ENCODE peak calls at places on chromosome 14, in four cellular contexts. E is HepG2, T is HCT116, S is H1. R is an unnamed sample. For H3K9me3, the result is how much of the 10 kb centered on the place peaks cover.

GRCh38 chr14:35534130-35534883 is at the start of gene INSM2:
- DNase-seq in T (no peak), S (no peak), E (no peak), R (no peak)

GRCh38 chr14:98173291-98173690 is 1098.7 kb downstream of the BCL11B start:
- DNase-seq in S (no peak), E (no peak), T (no peak), R (peak)

GRCh38 chr14:95023886-95024285 is 133.4 kb downstream of the DICER1 start:
- DNase-seq in S (no peak), E (no peak), T (no peak), R (no peak)

GRCh38 chr14:80271389-80271788 is 60.1 kb upstream of the DIO2 start:
- DNase-seq in E (no peak), T (no peak), S (no peak), R (no peak)

GRCh38 chr14:88879016-88879415 is 54.6 kb downstream of the TTC8 start:
- DNase-seq in T (no peak), E (no peak), S (no peak), R (no peak)

GRCh38 chr14:96166475-96167223 is 38.0 kb upstream of the BDKRB2 start:
- DNase-seq in E (no peak), T (no peak), S (no peak), R (no peak)

GRCh38 chr14:89681086-89682018 is 264.3 kb upstream of the FOXN3 start:
- DNase-seq in T (no peak), E (no peak), S (no peak), R (no peak)

GRCh38 chr14:95098984-95099599 is 58.2 kb downstream of the DICER1 start:
- DNase-seq in S (no peak), T (peak), E (peak), R (peak)

GRCh38 chr14:24311837-24312615 is 724 bp downstream of the LTB4R start:
- DNase-seq in T (no peak), E (no peak), S (no peak), R (no peak)

GRCh38 chr14:24514209-24514608 is 6.1 kb upstream of the CMA1 start:
- DNase-seq in S (no peak), E (no peak), T (no peak), R (no peak)

GRCh38 chr14:52314521-52315354 is 626 bp downstream of the PTGER2 start:
- DNase-seq in E (no peak), S (peak), T (no peak), R (no peak)

GRCh38 chr14:26925876-26926584 is 328.2 kb upstream of the NOVA1 start:
- DNase-seq in T (no peak), S (peak), E (no peak), R (no peak)

GRCh38 chr14:102986810-102987579 is 64.5 kb downstream of the AMN start:
- DNase-seq in S (no peak), T (no peak), E (peak), R (no peak)

GRCh38 chr14:73909681-73910080 is 23.0 kb downstream of the ZNF410 start:
- DNase-seq in E (no peak), T (no peak), S (no peak), R (no peak)

GRCh38 chr14:41607119-41607785 is 576 bp downstream of the LRFN5 start:
- DNase-seq in T (no peak), E (no peak), S (peak), R (no peak)

GRCh38 chr14:91125801-91126200 is 11.9 kb downstream of the DGLUCY start:
- DNase-seq in T (no peak), E (no peak), S (no peak), R (no peak)

GRCh38 chr14:97185186-97185585 is 388.0 kb downstream of the VRK1 start:
- DNase-seq in S (peak), E (no peak), T (no peak), R (no peak)

GRCh38 chr14:72965249-72965648 is 39.0 kb downstream of the DCAF4 start:
- DNase-seq in E (peak), S (no peak), T (no peak), R (no peak)

GRCh38 chr14:37253905-37254304 is 56.2 kb downstream of the MIPOL1 start:
- DNase-seq in E (no peak), T (no peak), S (no peak), R (no peak)

GRCh38 chr14:61751475-61751989 is 10.7 kb upstream of the SNAPC1 start:
- DNase-seq in T (no peak), E (no peak), S (no peak), R (no peak)

GRCh38 chr14:75985618-75986438 is at the start of gene IFT43:
- DNase-seq in E (no peak), T (peak), S (peak), R (no peak)

GRCh38 chr14:89856871-89857345 is 97.6 kb downstream of the EFCAB11 start:
- DNase-seq in T (no peak), S (peak), E (no peak), R (no peak)

GRCh38 chr14:95211721-95212504 is 54.6 kb upstream of the DICER1 start:
- DNase-seq in E (no peak), S (no peak), T (no peak), R (no peak)

GRCh38 chr14:50139192-50139591 is 22.8 kb upstream of the VCPKMT start:
- DNase-seq in S (no peak), E (no peak), T (no peak), R (peak)

GRCh38 chr14:47278233-47278842 is 397.1 kb downstream of the MDGA2 start:
- DNase-seq in E (peak), T (peak), S (peak), R (peak)

GRCh38 chr14:87816421-87816820 is 176.6 kb downstream of the GALC start:
- DNase-seq in S (no peak), E (no peak), T (no peak), R (no peak)

GRCh38 chr14:103023881-103024473 is 33.4 kb downstream of the CDC42BPB start:
- DNase-seq in T (no peak), S (no peak), E (no peak), R (no peak)

GRCh38 chr14:95679148-95679547 is 7.1 kb upstream of the TCL1B start:
- DNase-seq in E (no peak), S (no peak), T (no peak), R (no peak)

GRCh38 chr14:53542692-53543091 is 389.6 kb upstream of the DDHD1 start:
- DNase-seq in T (no peak), E (peak), S (no peak), R (no peak)

GRCh38 chr14:21923820-21924219 is 250.2 kb upstream of the OR4E1 start:
- DNase-seq in E (no peak), T (no peak), S (no peak), R (no peak)

GRCh38 chr14:42421377-42422078 is 814.9 kb downstream of the LRFN5 start:
- DNase-seq in E (no peak), T (no peak), S (no peak), R (no peak)

DNA sequence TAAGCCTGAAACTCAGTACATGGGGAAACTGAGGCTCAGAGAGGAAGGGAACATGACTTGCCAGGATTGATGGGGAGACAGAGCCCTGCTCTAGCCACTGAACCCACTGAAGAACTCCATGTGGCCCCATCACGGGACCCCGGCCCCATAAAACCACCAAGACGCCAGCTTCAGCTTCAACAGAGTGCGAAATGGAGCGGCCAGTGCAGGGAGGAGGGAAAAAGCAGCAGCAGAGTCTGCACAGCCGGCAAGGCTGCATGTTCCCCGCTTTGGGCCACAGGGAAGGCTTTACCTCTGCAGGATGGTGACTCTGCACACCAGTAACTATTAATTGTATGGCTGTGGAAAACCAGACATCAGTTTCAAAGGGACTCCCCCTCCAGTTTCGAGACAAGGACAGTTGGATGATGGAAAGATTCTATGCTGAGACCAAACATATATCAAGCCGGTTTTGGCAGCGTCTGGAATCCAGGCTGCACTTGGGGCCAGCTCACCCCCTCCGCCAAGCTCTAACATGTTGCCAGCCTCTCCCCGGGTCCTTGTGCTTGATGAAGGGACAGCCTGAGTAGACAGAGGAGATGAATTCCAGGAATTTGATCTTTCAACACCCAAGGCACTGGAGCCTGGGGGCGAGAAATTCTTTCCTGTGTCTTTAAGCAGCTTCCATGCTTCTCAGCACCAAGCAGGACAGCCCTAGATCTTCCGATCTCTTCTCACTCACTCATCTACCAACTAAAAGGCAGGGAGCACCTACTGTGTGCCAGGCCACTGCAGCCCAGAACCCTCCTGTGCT is 55.7 kb upstream of the BCL11B start:
- DNase-seq in T (no peak), S (peak), E (no peak), R (peak)
- TF ChIP-seq YY1 in T (no peak), S (no peak), E (no peak), R (no peak)

GRCh38 chr14:77310041-77310440 is 10.6 kb downstream of the POMT2 start:
- DNase-seq in S (no peak), E (no peak), T (no peak), R (no peak)
- H3K9me3 ChIP-seq in S (under half), E (under half), T (under half), R (under half)

GRCh38 chr14:104423224-104423681 is 156.3 kb upstream of the C14orf180 start:
- DNase-seq in T (no peak), E (no peak), S (peak), R (no peak)
- TF ChIP-seq ZNF274 in T (no peak), E (no peak), S (no peak), R (no peak)

DNA sequence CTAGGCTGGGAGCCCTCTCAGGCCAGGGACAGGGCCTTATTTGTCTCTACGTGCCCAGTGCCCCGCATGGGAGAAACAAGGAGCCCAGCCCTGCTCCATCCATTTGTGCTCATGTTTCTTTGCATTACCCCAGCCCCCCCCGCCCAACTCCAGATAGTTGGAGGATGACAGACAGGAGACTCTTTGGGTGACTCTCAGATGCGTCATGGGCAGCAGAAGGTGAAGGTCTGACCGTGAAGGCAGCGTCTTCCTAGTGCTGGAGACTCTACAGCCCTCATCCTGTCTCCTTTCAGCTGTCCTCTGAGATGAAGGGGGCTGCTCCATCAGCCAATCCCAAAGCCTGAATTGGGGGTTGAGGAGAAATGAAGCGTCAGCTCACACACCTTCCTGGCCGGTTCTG is 283 bp upstream of the PSMB11 start:
- DNase-seq in T (no peak), S (no peak), E (no peak), R (no peak)
- TF ChIP-seq YY1 in T (no peak), S (no peak), E (no peak), R (no peak)

DNA sequence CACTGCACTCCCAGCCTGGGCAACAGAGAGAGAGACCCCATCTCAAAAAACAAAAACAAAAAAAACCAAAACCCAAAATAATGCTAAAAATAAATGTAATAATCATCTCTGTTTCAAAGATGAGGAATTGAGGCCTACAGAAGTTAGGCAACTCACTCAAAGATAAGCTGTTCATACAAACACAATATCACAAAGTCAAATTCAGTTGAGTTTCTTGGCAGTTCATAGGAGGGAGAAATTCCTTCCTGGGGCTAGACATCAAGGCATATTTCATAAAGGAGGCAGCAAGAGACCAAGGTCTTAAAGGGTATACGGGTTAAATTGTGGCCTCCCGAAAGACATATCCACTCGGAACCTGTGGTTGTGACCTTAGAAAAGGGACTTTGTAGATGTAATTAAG is 8.7 kb upstream of the TBPL2 start:
- DNase-seq in T (no peak), E (no peak), S (no peak), R (no peak)
- H3K9me3 ChIP-seq in T (under half), E (under half), S (under half), R (under half)

DNA sequence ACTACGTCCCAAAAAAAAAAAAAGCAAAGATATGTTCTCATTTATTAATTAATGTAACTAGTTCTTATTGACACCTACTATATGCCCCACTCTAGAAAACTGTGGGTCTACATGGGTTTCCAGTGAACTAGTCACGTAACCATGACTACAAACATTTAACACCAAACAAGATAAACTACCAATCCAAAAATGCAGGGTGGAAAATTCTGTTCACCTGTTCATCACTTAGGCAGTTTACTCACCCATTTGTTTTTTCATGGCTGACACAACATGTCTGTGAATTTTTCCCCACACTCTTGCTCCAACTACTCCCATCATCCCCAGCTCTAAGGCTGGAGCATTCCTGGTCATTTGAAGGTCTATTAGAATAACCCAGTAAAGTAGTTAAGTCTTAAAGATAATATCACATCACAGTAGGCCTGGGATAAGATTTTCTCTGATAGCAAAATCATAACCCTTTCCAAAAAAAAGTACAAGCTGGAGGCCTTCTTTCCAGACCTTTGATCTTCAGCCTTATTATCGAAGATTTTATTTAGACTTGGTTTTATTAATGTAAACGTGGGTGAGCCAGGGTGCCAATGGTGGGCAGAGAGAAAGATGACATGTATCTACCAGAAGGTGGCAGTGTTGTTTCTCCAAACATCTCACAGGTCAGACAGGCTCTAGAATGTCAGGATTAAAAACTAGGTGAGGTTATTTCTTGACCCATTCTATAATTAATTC is 61.6 kb upstream of the DAAM1 start:
- DNase-seq in E (peak), S (no peak), T (peak), R (peak)
- TF ChIP-seq ZNF274 in E (no peak), S (no peak), T (no peak), R (no peak)

GRCh38 chr14:20652996-20653975 is 11.8 kb upstream of the OR6S1 start:
- DNase-seq in T (peak), E (peak), S (peak), R (peak)
- TF ChIP-seq YY1 in T (no peak), E (no peak), S (peak), R (no peak)

DNA sequence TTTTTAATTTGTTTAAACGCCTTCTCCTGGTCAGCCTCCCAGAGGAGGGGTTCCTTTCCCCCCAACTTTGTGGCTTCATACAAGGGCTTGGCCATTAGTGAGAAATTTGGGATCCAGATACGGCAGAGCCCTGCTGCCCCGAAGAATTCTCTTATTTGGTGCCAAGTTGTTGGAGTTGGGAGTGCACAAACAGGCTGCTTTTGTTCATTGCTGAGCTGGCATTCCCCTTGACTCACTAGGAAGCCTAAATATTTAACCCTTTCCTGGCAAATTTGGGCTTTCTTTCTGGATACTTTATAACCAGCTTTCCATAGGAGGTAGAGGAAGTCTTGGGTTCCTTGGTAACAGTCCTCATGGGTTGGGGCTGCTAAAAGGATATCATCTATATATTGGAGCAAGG is 10.3 kb upstream of the ADAM21 start:
- DNase-seq in T (no peak), E (no peak), S (no peak), R (no peak)
- H3K9me3 ChIP-seq in T (under half), E (under half), S (half or more), R (half or more)

GRCh38 chr14:67416810-67417209 is 4.8 kb upstream of the PLEK2 start:
- DNase-seq in E (no peak), T (no peak), S (no peak), R (no peak)

GRCh38 chr14:67417633-67418032 is 5.7 kb upstream of the PLEK2 start:
- DNase-seq in E (no peak), S (no peak), T (no peak), R (no peak)

GRCh38 chr14:67420102-67420739 is 8.3 kb upstream of the PLEK2 start:
- DNase-seq in E (peak), S (peak), T (no peak), R (no peak)

GRCh38 chr14:67416085-67416484 is 4.1 kb upstream of the PLEK2 start:
- DNase-seq in S (no peak), T (no peak), E (no peak), R (no peak)

GRCh38 chr14:67418368-67419174 is 6.6 kb upstream of the PLEK2 start:
- DNase-seq in T (no peak), S (no peak), E (no peak), R (no peak)
- TF ChIP-seq ZNF274 in T (no peak), S (no peak), E (no peak), R (no peak)

R was measured in NT2/D1.